ENCODE peak calls at places on chromosomes 4 and X, in nine cellular contexts. P is right cardiac atrium; J is fibroblast of pulmonary artery; K is GM12891; F is right atrium auricular region; A is CD8-positive, alpha-beta T cell; U is iris pigment epithelial cell; G is bronchial epithelial cell; N is left cardiac atrium. B is an unnamed sample.

GRCh38 chr4:126306152-126306869 is 991.6 kb downstream of the FAT4 start:
- DNase-seq in G (no peak), N (peak; percentile 26), U (peak; percentile 3), J (peak; percentile 28), F (peak; percentile 67), K (no peak), P (peak; percentile 47), A (no peak), B (no peak)

GRCh38 chr4:183073838-183074145 is 25.3 kb upstream of the WWC2 start:
- DNase-seq in J (no peak), F (no peak), K (no peak), U (no peak), A (no peak), P (no peak), N (no peak), G (no peak), B (no peak)

GRCh38 chr4:124564121-124564520 is 148.4 kb downstream of the ANKRD50 start:
- DNase-seq in K (no peak), A (no peak), J (peak; percentile 13), N (no peak), U (no peak), P (no peak), G (no peak), F (no peak), B (no peak)

GRCh38 chrX:139566981-139567380 is 36.4 kb downstream of the F9 start:
- DNase-seq in G (no peak), N (no peak), J (no peak), K (no peak), U (no peak), A (no peak), F (no peak), P (no peak), B (no peak)

GRCh38 chr4:183765121-183765990 is 106.3 kb downstream of the TRAPPC11 start:
- DNase-seq in A (no peak), N (peak; percentile 61), F (peak; percentile 68), G (peak; percentile 44), J (no peak), U (no peak), P (peak; percentile 79), K (no peak), B (no peak)

GRCh38 chr4:55255171-55255570 is 90.9 kb upstream of the SRD5A3 start:
- DNase-seq in K (no peak), P (no peak), F (no peak), N (no peak), U (peak; percentile 85), J (peak; percentile 55), G (no peak), A (no peak), B (peak; percentile 49)

GRCh38 chrX:137562096-137562495 is 3.8 kb upstream of the ZIC3 start:
- DNase-seq in A (no peak), G (no peak), J (no peak), K (no peak), P (no peak), U (no peak), N (no peak), F (no peak), B (no peak)

GRCh38 chr4:8534129-8534528 is 46.1 kb upstream of the GPR78 start:
- DNase-seq in F (no peak), U (peak; percentile 91), A (no peak), J (peak; percentile 18), N (no peak), G (peak; percentile 97), K (no peak), P (no peak), B (peak; percentile 41)

GRCh38 chr4:154953691-154954090 is 172.6 kb downstream of the RBM46 start:
- DNase-seq in G (no peak), J (no peak), A (no peak), U (no peak), N (no peak), K (no peak), F (no peak), P (no peak), B (no peak)

GRCh38 chr4:6322761-6323566 is 53.3 kb downstream of the WFS1 start:
- DNase-seq in A (no peak), P (no peak), F (no peak), J (no peak), U (no peak), G (no peak), N (no peak), K (no peak), B (no peak)

B was measured in EL.